ENCODE peak calls at places on chromosomes 1 and 21, in eight cellular contexts. P is IMR-90, K is fibroblast of pulmonary artery, I is NCI-H1694, W is LHCN-M2, T is EL, S is AG09319, B is EH. A is an unnamed sample.

GRCh38 chr1:214464303-214465287 is 86.8 kb downstream of the PTPN14 start:
- DNase-seq in P (no peak), K (no peak), I (peak), W (no peak), T (no peak), S (no peak), B (no peak), A (no peak)

GRCh38 chr1:152036316-152037216 is at the start of gene S100A11:
- DNase-seq in P (peak), K (peak), I (no peak), W (peak), T (peak), S (peak), B (peak), A (peak)

GRCh38 chr1:87986154-87986914 is 657.7 kb downstream of the LMO4 start:
- DNase-seq in P (no peak), K (no peak), I (no peak), W (no peak), T (no peak), S (no peak), B (no peak), A (no peak)

GRCh38 chr1:31182352-31182751 is 57.3 kb downstream of the NKAIN1 start:
- DNase-seq in P (peak), K (peak), I (no peak), W (peak), T (peak), S (peak), B (peak), A (peak)

GRCh38 chr21:35204850-35205564 is 155.9 kb upstream of the RUNX1 start:
- DNase-seq in P (peak), K (peak), I (no peak), W (no peak), T (peak), S (peak), B (peak), A (no peak)

GRCh38 chr1:98049370-98050115 is 128.7 kb upstream of the DPYD start:
- DNase-seq in P (peak), K (no peak), I (peak), W (no peak), T (peak), S (no peak), B (peak), A (no peak)

GRCh38 chr1:203187306-203188264 is 1.1 kb upstream of the CHI3L1 start:
- DNase-seq in P (no peak), K (no peak), I (no peak), W (no peak), T (no peak), S (no peak), B (no peak), A (no peak)

GRCh38 chr1:158930504-158930903 is 848 bp upstream of the PYHIN1 start:
- DNase-seq in P (no peak), K (no peak), I (no peak), W (no peak), T (no peak), S (no peak), B (no peak), A (no peak)

GRCh38 chr1:201396859-201397464 is 2.2 kb downstream of the LAD1 start:
- DNase-seq in P (no peak), K (no peak), I (no peak), W (peak), T (no peak), S (no peak), B (no peak), A (peak)

GRCh38 chr1:187157552-187157951 is 328.8 kb downstream of the PLA2G4A start:
- DNase-seq in P (no peak), K (no peak), I (no peak), W (no peak), T (peak), S (no peak), B (peak), A (no peak)

GRCh38 chr1:55893155-55893554 is 678.0 kb upstream of the USP24 start:
- DNase-seq in P (peak), K (peak), I (peak), W (peak), T (peak), S (no peak), B (peak), A (peak)

GRCh38 chr1:187032982-187033705 is 204.4 kb downstream of the PLA2G4A start:
- DNase-seq in P (no peak), K (peak), I (no peak), W (no peak), T (no peak), S (no peak), B (no peak), A (peak)

GRCh38 chr1:241485554-241485992 is 34.0 kb downstream of the FH start:
- DNase-seq in P (peak), K (peak), I (peak), W (peak), T (peak), S (no peak), B (peak), A (peak)

GRCh38 chr1:52399629-52400028 is 4.6 kb downstream of the ORC1 start:
- DNase-seq in P (no peak), K (no peak), I (no peak), W (no peak), T (no peak), S (no peak), B (no peak), A (no peak)

GRCh38 chr1:99546432-99547416 is 99.2 kb upstream of the PALMD start:
- DNase-seq in P (peak), K (peak), I (no peak), W (peak), T (peak), S (no peak), B (peak), A (no peak)

GRCh38 chr1:232553050-232553754 is 76.7 kb downstream of the SIPA1L2 start:
- DNase-seq in P (peak), K (peak), I (no peak), W (no peak), T (no peak), S (no peak), B (peak), A (no peak)

GRCh38 chr21:31124005-31124404 is 85.7 kb upstream of the KRTAP19-8 start:
- DNase-seq in P (no peak), K (no peak), I (no peak), W (no peak), T (no peak), S (no peak), B (no peak), A (no peak)

GRCh38 chr1:3067301-3067670 is 1.7 kb upstream of the PRDM16 start:
- DNase-seq in P (no peak), K (no peak), I (no peak), W (no peak), T (no peak), S (no peak), B (no peak), A (no peak)

GRCh38 chr1:65027699-65028358 is 61.5 kb upstream of the JAK1 start:
- DNase-seq in P (no peak), K (peak), I (peak), W (peak), T (no peak), S (no peak), B (no peak), A (peak)

GRCh38 chr21:37562920-37563640 is 196.5 kb downstream of the DYRK1A start:
- DNase-seq in P (no peak), K (no peak), I (no peak), W (no peak), T (no peak), S (no peak), B (no peak), A (no peak)

GRCh38 chr1:36223373-36223995 is 759 bp upstream of the THRAP3 start:
- DNase-seq in P (peak), K (peak), I (no peak), W (peak), T (peak), S (no peak), B (peak), A (peak)

GRCh38 chr1:21246905-21247642 is 43.2 kb downstream of the ECE1 start:
- DNase-seq in P (no peak), K (no peak), I (no peak), W (no peak), T (no peak), S (no peak), B (no peak), A (no peak)

GRCh38 chr1:205542367-205542766 is 37.9 kb downstream of the CDK18 start:
- DNase-seq in P (no peak), K (no peak), I (no peak), W (no peak), T (no peak), S (no peak), B (no peak), A (no peak)

GRCh38 chr1:204506969-204507316 is 9.3 kb upstream of the MDM4 start:
- DNase-seq in P (peak), K (peak), I (peak), W (peak), T (peak), S (peak), B (peak), A (peak)

GRCh38 chr1:154221815-154222081 is 993 bp downstream of the UBAP2L start:
- DNase-seq in P (peak), K (peak), I (no peak), W (peak), T (peak), S (no peak), B (peak), A (peak)

GRCh38 chr1:7785108-7785507 is 1.0 kb downstream of the PER3 start:
- DNase-seq in P (no peak), K (no peak), I (no peak), W (no peak), T (no peak), S (no peak), B (no peak), A (no peak)

GRCh38 chr1:43530483-43531452 is at the start of gene PTPRF:
- DNase-seq in P (peak), K (peak), I (peak), W (peak), T (peak), S (no peak), B (peak), A (peak)

GRCh38 chr21:17783816-17784598 is 35.1 kb downstream of the C21orf91 start:
- DNase-seq in P (no peak), K (no peak), I (no peak), W (no peak), T (no peak), S (no peak), B (no peak), A (no peak)

A was measured in MCF 10A.